ENCODE peak calls at places on chromosomes 11 and 22, in five cellular contexts. One of them, this sample, is unnamed.

GRCh38 chr11:76738618-76739220 is 44.4 kb upstream of the TSKU start:
- DNase-seq in M059J: no peak
- DNase-seq in T-helper 9 cell: no peak
- DNase-seq in astrocyte: no peak
- DNase-seq in NCI-H2081: no peak
- DNase-seq in this sample: no peak

GRCh38 chr22:40001800-40002577 is 7.2 kb downstream of the FAM83F start:
- DNase-seq in NCI-H2081: no peak
- DNase-seq in T-helper 9 cell: no peak
- DNase-seq in astrocyte: no peak
- DNase-seq in M059J: peak; percentile 54
- DNase-seq in this sample: no peak

GRCh38 chr22:49571326-49571725 is 256.3 kb downstream of the BRD1 start:
- DNase-seq in NCI-H2081: no peak
- DNase-seq in M059J: no peak
- DNase-seq in astrocyte: no peak
- DNase-seq in T-helper 9 cell: no peak
- DNase-seq in this sample: no peak

GRCh38 chr22:49632199-49633009 is 195.3 kb downstream of the BRD1 start:
- DNase-seq in astrocyte: peak; percentile 18
- DNase-seq in NCI-H2081: peak; percentile 62
- DNase-seq in M059J: peak; percentile 50
- DNase-seq in T-helper 9 cell: no peak
- DNase-seq in this sample: no peak

GRCh38 chr11:101456812-101457211 is 127.0 kb downstream of the TRPC6 start:
- DNase-seq in NCI-H2081: peak; percentile 18
- DNase-seq in astrocyte: no peak
- DNase-seq in T-helper 9 cell: no peak
- DNase-seq in M059J: peak; percentile 37
- DNase-seq in this sample: no peak

GRCh38 chr22:48943567-48944432 is 883.9 kb downstream of the BRD1 start:
- DNase-seq in NCI-H2081: peak; percentile 29
- DNase-seq in T-helper 9 cell: no peak
- DNase-seq in astrocyte: no peak
- DNase-seq in M059J: peak; percentile 8
- DNase-seq in this sample: no peak

GRCh38 chr22:27711756-27712155 is 89.8 kb downstream of the MN1 start:
- DNase-seq in NCI-H2081: no peak
- DNase-seq in M059J: no peak
- DNase-seq in astrocyte: no peak
- DNase-seq in T-helper 9 cell: no peak
- DNase-seq in this sample: no peak

GRCh38 chr11:129331871-129332274 is 43.8 kb upstream of the BARX2 start:
- DNase-seq in NCI-H2081: peak; percentile 98
- DNase-seq in M059J: peak; percentile 77
- DNase-seq in T-helper 9 cell: peak; percentile 33
- DNase-seq in astrocyte: peak; percentile 46
- DNase-seq in this sample: peak; percentile 27

GRCh38 chr22:48704335-48704734 is 1123.3 kb downstream of the BRD1 start:
- DNase-seq in M059J: no peak
- DNase-seq in NCI-H2081: no peak
- DNase-seq in T-helper 9 cell: no peak
- DNase-seq in astrocyte: no peak
- DNase-seq in this sample: no peak

GRCh38 chr11:6468712-6469495 is 4.8 kb downstream of the TRIM3 start:
- DNase-seq in T-helper 9 cell: no peak
- DNase-seq in astrocyte: peak; percentile 43
- DNase-seq in M059J: peak; percentile 18
- DNase-seq in NCI-H2081: peak; percentile 34
- DNase-seq in this sample: no peak

GRCh38 chr22:25420925-25421904 is 143.3 kb upstream of the GRK3 start:
- DNase-seq in NCI-H2081: peak; percentile 36
- DNase-seq in M059J: peak; percentile 26
- DNase-seq in T-helper 9 cell: no peak
- DNase-seq in astrocyte: no peak
- DNase-seq in this sample: no peak

GRCh38 chr11:14567064-14567651 is 47.0 kb upstream of the PSMA1 start:
- DNase-seq in NCI-H2081: no peak
- DNase-seq in astrocyte: no peak
- DNase-seq in M059J: no peak
- DNase-seq in T-helper 9 cell: no peak
- DNase-seq in this sample: no peak

GRCh38 chr22:27406389-27406861 is 395.1 kb downstream of the MN1 start:
- DNase-seq in astrocyte: no peak
- DNase-seq in NCI-H2081: no peak
- DNase-seq in T-helper 9 cell: no peak
- DNase-seq in M059J: no peak
- DNase-seq in this sample: no peak

GRCh38 chr22:19357270-19358105 is 66.0 kb upstream of the CLTCL1 start:
- DNase-seq in T-helper 9 cell: no peak
- DNase-seq in astrocyte: peak; percentile 9
- DNase-seq in NCI-H2081: no peak
- DNase-seq in M059J: peak; percentile 51
- DNase-seq in this sample: no peak

GRCh38 chr11:1401656-1402221 is 12.0 kb downstream of the BRSK2 start:
- DNase-seq in astrocyte: peak; percentile 27
- DNase-seq in M059J: peak; percentile 45
- DNase-seq in T-helper 9 cell: peak; percentile 46
- DNase-seq in NCI-H2081: peak; percentile 41
- DNase-seq in this sample: peak; percentile 27

GRCh38 chr11:79720115-79720514 is 279.3 kb upstream of the TENM4 start:
- DNase-seq in NCI-H2081: no peak
- DNase-seq in astrocyte: no peak
- DNase-seq in M059J: no peak
- DNase-seq in T-helper 9 cell: no peak
- DNase-seq in this sample: no peak

GRCh38 chr22:25282671-25283561 is 63.5 kb downstream of the CRYBB2 start:
- DNase-seq in NCI-H2081: no peak
- DNase-seq in M059J: no peak
- DNase-seq in astrocyte: no peak
- DNase-seq in T-helper 9 cell: no peak
- DNase-seq in this sample: no peak

GRCh38 chr11:40140560-40140959 is 1318.9 kb downstream of the LRRC4C start:
- DNase-seq in M059J: peak; percentile 37
- DNase-seq in astrocyte: peak; percentile 95
- DNase-seq in T-helper 9 cell: no peak
- DNase-seq in NCI-H2081: no peak
- DNase-seq in this sample: no peak

GRCh38 chr11:72661486-72661885 is 12.7 kb downstream of the PDE2A start:
- DNase-seq in T-helper 9 cell: no peak
- DNase-seq in NCI-H2081: no peak
- DNase-seq in M059J: no peak
- DNase-seq in astrocyte: no peak
- DNase-seq in this sample: no peak

GRCh38 chr22:50473855-50474671 is 772 bp downstream of the SBF1 start:
- DNase-seq in astrocyte: peak; percentile 37
- DNase-seq in T-helper 9 cell: no peak
- DNase-seq in NCI-H2081: no peak
- DNase-seq in M059J: peak; percentile 25
- DNase-seq in this sample: no peak

GRCh38 chr22:29475550-29475949 is 4.5 kb upstream of the NEFH start:
- DNase-seq in astrocyte: no peak
- DNase-seq in NCI-H2081: no peak
- DNase-seq in T-helper 9 cell: no peak
- DNase-seq in M059J: no peak
- DNase-seq in this sample: no peak

GRCh38 chr11:45754261-45754709 is 50.7 kb upstream of the SLC35C1 start:
- DNase-seq in T-helper 9 cell: no peak
- DNase-seq in M059J: no peak
- DNase-seq in NCI-H2081: no peak
- DNase-seq in astrocyte: peak; percentile 36
- DNase-seq in this sample: no peak

GRCh38 chr11:199782-200181 is 6.9 kb downstream of the SCGB1C1 start:
- DNase-seq in T-helper 9 cell: no peak
- DNase-seq in astrocyte: no peak
- DNase-seq in NCI-H2081: no peak
- DNase-seq in M059J: no peak
- DNase-seq in this sample: no peak

GRCh38 chr11:34425863-34426262 is 12.9 kb upstream of the CAT start:
- DNase-seq in astrocyte: peak; percentile 5
- DNase-seq in NCI-H2081: no peak
- DNase-seq in T-helper 9 cell: no peak
- DNase-seq in M059J: peak; percentile 73
- DNase-seq in this sample: no peak

GRCh38 chr11:91773090-91773489 is 451.5 kb upstream of the FAT3 start:
- DNase-seq in T-helper 9 cell: no peak
- DNase-seq in M059J: peak; percentile 42
- DNase-seq in NCI-H2081: no peak
- DNase-seq in astrocyte: no peak
- DNase-seq in this sample: no peak

GRCh38 chr11:122653911-122654310 is 1.6 kb upstream of the UBASH3B start:
- DNase-seq in T-helper 9 cell: no peak
- DNase-seq in astrocyte: no peak
- DNase-seq in NCI-H2081: no peak
- DNase-seq in M059J: no peak
- DNase-seq in this sample: no peak

GRCh38 chr11:12133539-12134238 is 23.3 kb downstream of the MICAL2 start:
- DNase-seq in M059J: no peak
- DNase-seq in NCI-H2081: no peak
- DNase-seq in T-helper 9 cell: no peak
- DNase-seq in astrocyte: no peak
- DNase-seq in this sample: no peak